ENCODE peak calls at places on chromosomes 5 and 9, in nine cellular contexts. A, V, G, K, E, I, X, H and D are unnamed samples.

GRCh38 chr5:76380346-76381074 is 22.6 kb upstream of the IQGAP2 start:
- DNase-seq in A (no peak), V (no peak), G (no peak), K (no peak), E (no peak), I (no peak), X (no peak), H (no peak), D (no peak)

GRCh38 chr9:136857166-136857565 is 5.0 kb downstream of the MAMDC4 start:
- DNase-seq in A (no peak), V (no peak), G (no peak), K (no peak), E (no peak), I (peak; percentile 7), X (no peak), H (no peak), D (no peak)

GRCh38 chr9:131122158-131122557 is 3.2 kb upstream of the NUP214 start:
- DNase-seq in A (no peak), V (no peak), G (no peak), K (no peak), E (peak; percentile 13), I (no peak), X (no peak), H (no peak), D (no peak)

GRCh38 chr5:160155017-160155725 is 35.9 kb upstream of the PWWP2A start:
- DNase-seq in A (no peak), V (no peak), G (peak; percentile 23), K (no peak), E (no peak), I (peak; percentile 47), X (no peak), H (no peak), D (no peak)

GRCh38 chr9:137311171-137311970 is 9.3 kb upstream of the NRARP start:
- DNase-seq in A (no peak), V (no peak), G (peak; percentile 42), K (no peak), E (peak; percentile 76), I (peak; percentile 99), X (peak; percentile 62), H (no peak), D (no peak)

GRCh38 chr5:53397845-53398244 is 82.6 kb upstream of the FST start:
- DNase-seq in A (no peak), V (no peak), G (peak; percentile 86), K (no peak), E (no peak), I (peak; percentile 65), X (peak; percentile 18), H (no peak), D (peak; percentile 72)

GRCh38 chr5:54385994-54386393 is 69.5 kb upstream of the HSPB3 start:
- DNase-seq in A (no peak), V (no peak), G (no peak), K (no peak), E (no peak), I (no peak), X (no peak), H (no peak), D (no peak)

GRCh38 chr5:89299998-89300397 is 417.0 kb upstream of the MEF2C start:
- DNase-seq in A (no peak), V (no peak), G (no peak), K (no peak), E (no peak), I (no peak), X (no peak), H (no peak), D (no peak)

GRCh38 chr5:60439552-60439951 is 260.4 kb downstream of the DEPDC1B start:
- DNase-seq in A (no peak), V (no peak), G (no peak), K (no peak), E (no peak), I (no peak), X (no peak), H (no peak), D (no peak)

GRCh38 chr9:86907346-86907745 is 40.0 kb downstream of the GAS1 start:
- DNase-seq in A (no peak), V (no peak), G (no peak), K (no peak), E (no peak), I (no peak), X (no peak), H (no peak), D (peak; percentile 23)

GRCh38 chr5:179827684-179828083 is 7.0 kb downstream of the SQSTM1 start:
- DNase-seq in A (no peak), V (no peak), G (peak; percentile 80), K (no peak), E (no peak), I (no peak), X (no peak), H (no peak), D (no peak)

GRCh38 chr5:179832039-179832745 is 11.5 kb downstream of the SQSTM1 start:
- DNase-seq in A (no peak), V (no peak), G (no peak), K (no peak), E (no peak), I (no peak), X (no peak), H (no peak), D (no peak)

GRCh38 chr5:179825655-179826182 is 5.0 kb downstream of the SQSTM1 start:
- DNase-seq in A (no peak), V (no peak), G (no peak), K (no peak), E (no peak), I (no peak), X (no peak), H (no peak), D (peak; percentile 36)

GRCh38 chr5:179829732-179830435 is 9.2 kb downstream of the SQSTM1 start:
- DNase-seq in A (no peak), V (no peak), G (no peak), K (no peak), E (no peak), I (no peak), X (no peak), H (no peak), D (peak; percentile 24)

GRCh38 chr5:179828756-179829421 is 8.2 kb downstream of the SQSTM1 start:
- DNase-seq in A (no peak), V (no peak), G (no peak), K (no peak), E (no peak), I (no peak), X (no peak), H (no peak), D (peak; percentile 5)
- H3K4me3 ChIP-seq in A (no peak overlapping the region), V (no peak overlapping the region), G (no peak overlapping the region), K (no peak overlapping the region), E (no peak overlapping the region), I (no peak overlapping the region), X (no peak overlapping the region), H (no peak overlapping the region), D (no peak overlapping the region)

DNA sequence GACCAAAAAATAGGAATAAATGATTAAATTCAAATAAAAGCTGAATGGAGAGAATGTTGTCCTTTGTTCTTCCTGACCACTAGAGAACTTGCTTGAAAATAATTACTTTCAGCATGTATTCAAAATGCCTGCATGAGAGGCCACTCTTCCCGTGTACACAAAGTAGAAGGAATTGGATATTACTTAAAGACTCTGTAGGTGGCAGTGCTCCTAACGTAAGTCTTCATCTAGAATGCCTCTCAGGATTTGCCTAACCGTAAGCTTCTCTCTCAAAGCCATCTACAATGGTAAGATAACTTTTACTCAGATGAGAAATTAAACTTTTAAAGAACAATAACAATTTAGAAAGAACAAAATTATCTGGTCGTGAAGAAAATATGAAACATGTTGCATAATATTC is 620.0 kb upstream of the CCNG1 start:
- DNase-seq in A (no peak), V (no peak), G (no peak), K (no peak), E (no peak), I (no peak), X (no peak), H (no peak), D (no peak)
- TF ChIP-seq CTCF in A (no peak), V (no peak), G (no peak), K (no peak), E (no peak), I (no peak), X (no peak), H (no peak), D (no peak)

GRCh38 chr5:90472783-90473182 is 1.8 kb downstream of the MBLAC2 start:
- DNase-seq in A (no peak), V (no peak), G (no peak), K (no peak), E (no peak), I (no peak), X (no peak), H (no peak), D (no peak)
- H3K4me3 ChIP-seq in A (peak overlapping the region; percentile 80), V (peak overlapping the region; percentile 70), G (peak overlapping the region; percentile 88), K (peak overlapping the region; percentile 90), E (peak overlapping the region; percentile 60), I (peak overlapping the region; percentile 75), X (peak overlapping the region; percentile 85), H (peak overlapping the region; percentile 57), D (peak overlapping the region; percentile 92)

GRCh38 chr9:132312873-132313272 is 41.9 kb downstream of the SETX start:
- DNase-seq in A (no peak), V (no peak), G (no peak), K (no peak), E (no peak), I (no peak), X (no peak), H (no peak), D (no peak)
- TF ChIP-seq CTCF in A (no peak), V (peak; percentile 11), G (peak; percentile 34), K (no peak), E (no peak), I (peak; percentile 35), X (no peak), H (peak; percentile 16), D (peak; percentile 24)

GRCh38 chr5:98482321-98483111 is 290.9 kb upstream of the RGMB start:
- DNase-seq in A (no peak), V (no peak), G (peak; percentile 21), K (no peak), E (no peak), I (no peak), X (no peak), H (no peak), D (no peak)
- H3K4me3 ChIP-seq in A (no peak overlapping the region), V (no peak overlapping the region), G (no peak overlapping the region), K (no peak overlapping the region), E (no peak overlapping the region), I (no peak overlapping the region), X (no peak overlapping the region), H (no peak overlapping the region), D (no peak overlapping the region)